ENCODE peak calls at places on chromosome 6, in eight cellular contexts. C is neural progenitor cell, B is psoas muscle, X is ascending aorta, H is Calu3, W is endothelial cell of umbilical vein, Z is astrocyte, Y is uterus. V is an unnamed sample.

GRCh38 chr6:73421534-73421933 is 26.9 kb downstream of the DDX43 start:
- DNase-seq in X (no peak), Z (no peak), H (no peak), B (no peak), C (no peak), Y (no peak), W (no peak), V (no peak)

GRCh38 chr6:88556663-88557062 is 390.5 kb upstream of the CNR1 start:
- DNase-seq in X (no peak), Z (no peak), H (no peak), B (no peak), C (no peak), Y (no peak), W (no peak), V (no peak)

GRCh38 chr6:89371849-89372505 is 19.5 kb upstream of the UBE2J1 start:
- DNase-seq in W (peak), B (peak), Z (no peak), Y (peak), C (peak), H (peak), X (peak), V (peak)

GRCh38 chr6:14634072-14634471 is 516.5 kb downstream of the CD83 start:
- DNase-seq in Y (no peak), Z (no peak), X (no peak), W (no peak), H (no peak), C (no peak), B (no peak), V (no peak)

GRCh38 chr6:22147983-22148797 is 148.6 kb downstream of the PRL start:
- DNase-seq in B (no peak), C (peak), W (peak), Z (peak), Y (no peak), H (peak), X (no peak), V (no peak)

GRCh38 chr6:50992704-50993625 is 174.3 kb downstream of the TFAP2B start:
- DNase-seq in W (no peak), X (no peak), Y (no peak), H (no peak), Z (no peak), C (no peak), B (no peak), V (no peak)

GRCh38 chr6:99016355-99016754 is 68.6 kb upstream of the FBXL4 start:
- DNase-seq in W (no peak), X (no peak), H (no peak), C (no peak), Y (no peak), Z (peak), B (no peak), V (no peak)

GRCh38 chr6:117267766-117268534 is 2.6 kb downstream of the VGLL2 start:
- DNase-seq in W (no peak), C (peak), H (no peak), Z (no peak), B (no peak), Y (no peak), X (no peak), V (no peak)

GRCh38 chr6:36699290-36699689 is 1.7 kb downstream of the RAB44 start:
- DNase-seq in H (no peak), C (no peak), Y (no peak), B (no peak), X (peak), Z (no peak), W (no peak), V (no peak)

GRCh38 chr6:20830576-20830975 is 296.3 kb downstream of the CDKAL1 start:
- DNase-seq in H (no peak), Z (peak), W (no peak), B (no peak), C (no peak), Y (no peak), X (no peak), V (no peak)

GRCh38 chr6:82204010-82204409 is 43.5 kb downstream of the IBTK start:
- DNase-seq in X (no peak), W (no peak), B (no peak), H (no peak), Z (no peak), C (no peak), Y (no peak), V (no peak)

GRCh38 chr6:118719351-118720124 is 68.1 kb upstream of the CEP85L start:
- DNase-seq in Y (no peak), H (no peak), C (no peak), Z (no peak), W (no peak), B (no peak), X (no peak), V (no peak)

GRCh38 chr6:94478178-94479140 is 1059.1 kb upstream of the EPHA7 start:
- DNase-seq in C (peak), X (no peak), B (no peak), H (no peak), W (no peak), Y (no peak), Z (no peak), V (no peak)

GRCh38 chr6:50716887-50717509 is 3.7 kb downstream of the TFAP2D start:
- DNase-seq in Y (no peak), X (no peak), Z (no peak), B (no peak), W (no peak), C (peak), H (no peak), V (no peak)

GRCh38 chr6:154276810-154277577 is 79.6 kb downstream of the IPCEF1 start:
- DNase-seq in W (peak), Z (peak), B (no peak), Y (no peak), H (no peak), X (no peak), C (peak), V (no peak)
- TF ChIP-seq CTCF in W (peak), Z (peak), B (peak), Y (peak), H (peak), X (peak), C (peak), V (peak)

DNA sequence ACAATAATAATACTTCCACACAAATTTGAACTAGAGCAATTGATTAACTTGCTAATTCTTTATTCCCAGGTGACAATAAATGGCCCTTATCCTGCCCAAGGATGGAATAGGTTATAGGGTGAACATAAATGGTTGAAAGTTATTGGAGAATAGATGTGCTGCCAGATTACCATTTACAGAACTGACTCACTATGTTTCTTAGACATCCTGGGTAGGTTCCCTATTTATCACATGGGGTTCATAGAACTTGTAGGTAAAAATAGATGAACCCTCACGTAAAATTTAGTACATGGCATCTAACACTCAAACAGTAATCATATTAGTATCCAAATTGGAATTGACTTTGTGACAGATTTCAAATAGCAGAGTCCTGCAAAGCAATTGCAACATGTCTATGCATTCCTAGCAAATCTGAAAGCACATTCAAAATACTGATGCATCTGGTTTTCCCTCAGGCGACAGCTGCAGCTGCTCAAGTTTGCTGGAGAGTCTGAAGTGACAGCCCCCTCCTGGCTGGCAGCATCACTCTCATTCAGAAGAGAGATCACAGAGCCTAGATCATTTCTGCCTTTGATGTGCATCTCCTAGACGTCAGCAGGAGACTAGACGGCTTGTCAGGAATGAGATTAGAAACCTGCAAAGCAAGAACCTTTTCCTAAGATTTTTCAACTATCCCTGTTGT is 80.2 kb upstream of the RNF217 start:
- DNase-seq in Y (no peak), X (no peak), C (peak), B (no peak), H (no peak), Z (peak), W (peak), V (no peak)
- TF ChIP-seq CTCF in Y (no peak), X (no peak), C (no peak), B (no peak), H (no peak), Z (no peak), W (no peak), V (no peak)

GRCh38 chr6:3195695-3196497 is 31.6 kb downstream of the TUBB2B start:
- DNase-seq in H (peak), W (no peak), Z (no peak), X (no peak), Y (no peak), C (peak), B (no peak), V (no peak)
- TF ChIP-seq CTCF in H (no peak), W (no peak), Z (no peak), X (no peak), Y (no peak), C (peak), B (peak), V (no peak)

DNA sequence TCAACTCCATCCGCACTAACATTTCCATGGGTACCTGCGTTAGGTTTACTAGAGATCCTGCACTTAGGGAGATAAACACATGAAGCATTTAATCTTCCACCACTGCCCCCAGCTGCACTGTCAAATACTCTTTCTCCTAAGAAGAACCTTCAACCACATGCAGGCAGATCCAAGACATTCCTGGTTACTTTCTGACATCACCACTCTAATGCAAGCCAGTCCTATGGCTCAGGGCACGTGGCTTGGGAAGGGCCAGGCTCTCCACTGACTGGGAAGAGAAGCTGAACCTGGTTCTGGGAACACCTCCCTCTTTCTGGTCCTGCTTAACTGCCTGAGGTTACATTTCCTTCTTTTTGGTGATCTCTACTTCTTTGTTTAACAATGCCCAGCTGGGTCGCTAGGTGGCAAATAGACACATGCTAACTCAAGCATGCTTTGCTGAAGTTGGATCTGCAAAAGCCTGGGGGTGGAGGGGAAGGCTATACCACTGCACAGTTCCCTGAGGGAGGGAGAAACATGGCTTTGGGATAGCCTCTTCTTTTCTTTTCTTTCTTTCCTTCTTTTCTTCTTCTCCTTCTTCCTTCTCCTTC is 249.8 kb downstream of the GMDS start:
- DNase-seq in C (no peak), Z (peak), W (no peak), B (no peak), H (no peak), Y (no peak), X (no peak), V (no peak)
- TF ChIP-seq CTCF in C (no peak), Z (no peak), W (no peak), B (no peak), H (no peak), Y (no peak), X (no peak), V (no peak)

DNA sequence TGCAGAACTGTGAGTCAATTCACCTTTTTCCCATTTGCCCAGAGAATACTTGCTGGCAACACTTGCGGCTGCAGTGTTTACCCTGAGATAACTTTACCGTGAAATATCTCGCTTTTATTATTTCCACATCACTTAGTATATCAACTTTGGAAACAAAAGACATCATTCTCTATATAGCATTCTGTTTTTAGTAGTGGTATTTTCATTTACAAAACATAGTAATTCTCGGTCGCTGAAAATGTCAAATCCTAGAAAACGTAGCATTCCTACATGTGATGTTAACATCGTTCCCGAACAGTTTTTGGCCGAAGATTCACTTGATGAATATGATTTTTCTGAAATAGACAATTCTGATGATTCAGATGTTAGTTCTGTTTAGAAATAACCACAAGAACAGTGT is 52.0 kb downstream of the NHLRC1 start:
- DNase-seq in C (no peak), Y (no peak), Z (no peak), X (no peak), B (no peak), H (no peak), W (no peak), V (no peak)
- TF ChIP-seq CTCF in C (no peak), Y (no peak), Z (no peak), X (no peak), B (no peak), H (no peak), W (no peak), V (no peak)

GRCh38 chr6:30670760-30671527 is 1.9 kb downstream of the DHX16 start:
- DNase-seq in C (peak), H (no peak), W (no peak), Y (no peak), B (no peak), X (no peak), Z (no peak), V (no peak)
- TF ChIP-seq CTCF in C (peak), H (peak), W (peak), Y (no peak), B (no peak), X (no peak), Z (peak), V (peak)

GRCh38 chr6:133893324-133893692 is 4.4 kb downstream of the TCF21 start:
- DNase-seq in X (no peak), Z (no peak), B (no peak), Y (no peak), C (no peak), W (no peak), H (no peak), V (no peak)

GRCh38 chr6:133894795-133895401 is 6.0 kb downstream of the TCF21 start:
- DNase-seq in C (no peak), B (no peak), X (no peak), H (no peak), Y (peak), Z (no peak), W (no peak), V (no peak)

GRCh38 chr6:133894369-133894768 is 5.5 kb downstream of the TCF21 start:
- DNase-seq in C (no peak), B (no peak), H (no peak), X (no peak), Z (no peak), W (no peak), Y (no peak), V (no peak)

GRCh38 chr6:133896344-133896721 is 7.4 kb downstream of the TCF21 start:
- DNase-seq in Z (no peak), B (no peak), W (no peak), X (no peak), H (no peak), Y (no peak), C (no peak), V (no peak)

GRCh38 chr6:133895573-133896343 is 6.8 kb downstream of the TCF21 start:
- DNase-seq in X (no peak), W (no peak), C (peak), Y (peak), H (peak), B (peak), Z (no peak), V (no peak)
- TF ChIP-seq CTCF in X (peak), W (no peak), C (no peak), Y (no peak), H (no peak), B (no peak), Z (no peak), V (no peak)

GRCh38 chr6:5610640-5611039 is 349.3 kb downstream of the FARS2 start:
- DNase-seq in X (no peak), Z (no peak), H (no peak), C (peak), Y (no peak), W (no peak), B (no peak), V (no peak)
- TF ChIP-seq CTCF in X (no peak), Z (no peak), H (no peak), C (peak), Y (no peak), W (no peak), B (no peak), V (peak)

V was measured in progenitor cell of endocrine pancreas.